ENCODE peak calls at places on chromosomes 13 and 19, in seven cellular contexts. One of them, this sample, is unnamed.

GRCh38 chr19:40178756-40179155 is 12.5 kb upstream of the MAP3K10 start:
- DNase-seq in fibroblast of lung: no peak
- DNase-seq in stimulated activated CD4-positive, alpha-beta T cell treated with anti-CD3 and anti-CD28 coated beads, Interleukin-1b, Interleukin-23, amount 100 ng/mL, for 24 hours: no peak
- DNase-seq in globus pallidus: no peak
- DNase-seq in cardiac fibroblast: no peak
- DNase-seq in RPMI8226: no peak
- DNase-seq in RCC 7860: no peak
- DNase-seq in this sample: no peak

GRCh38 chr19:46296722-46297431 is at the start of gene HIF3A:
- DNase-seq in fibroblast of lung: peak
- DNase-seq in stimulated activated CD4-positive, alpha-beta T cell treated with anti-CD3 and anti-CD28 coated beads, Interleukin-1b, Interleukin-23, amount 100 ng/mL, for 24 hours: no peak
- DNase-seq in globus pallidus: no peak
- DNase-seq in cardiac fibroblast: no peak
- DNase-seq in RPMI8226: no peak
- DNase-seq in RCC 7860: no peak
- DNase-seq in this sample: peak

GRCh38 chr19:2533686-2534085 is 57.8 kb downstream of the GADD45B start:
- DNase-seq in fibroblast of lung: no peak
- DNase-seq in stimulated activated CD4-positive, alpha-beta T cell treated with anti-CD3 and anti-CD28 coated beads, Interleukin-1b, Interleukin-23, amount 100 ng/mL, for 24 hours: no peak
- DNase-seq in globus pallidus: no peak
- DNase-seq in cardiac fibroblast: peak
- DNase-seq in RPMI8226: peak
- DNase-seq in RCC 7860: no peak
- DNase-seq in this sample: no peak

GRCh38 chr13:33363328-33363727 is 77.8 kb upstream of the STARD13 start:
- DNase-seq in fibroblast of lung: no peak
- DNase-seq in stimulated activated CD4-positive, alpha-beta T cell treated with anti-CD3 and anti-CD28 coated beads, Interleukin-1b, Interleukin-23, amount 100 ng/mL, for 24 hours: no peak
- DNase-seq in globus pallidus: peak
- DNase-seq in cardiac fibroblast: no peak
- DNase-seq in RPMI8226: no peak
- DNase-seq in RCC 7860: no peak
- DNase-seq in this sample: no peak

GRCh38 chr19:46631481-46631880 is 4.5 kb downstream of the GNG8 start:
- DNase-seq in fibroblast of lung: no peak
- DNase-seq in stimulated activated CD4-positive, alpha-beta T cell treated with anti-CD3 and anti-CD28 coated beads, Interleukin-1b, Interleukin-23, amount 100 ng/mL, for 24 hours: no peak
- DNase-seq in globus pallidus: no peak
- DNase-seq in cardiac fibroblast: peak
- DNase-seq in RPMI8226: no peak
- DNase-seq in RCC 7860: no peak
- DNase-seq in this sample: no peak

GRCh38 chr13:43805071-43805468 is 18.3 kb upstream of the ENOX1 start:
- DNase-seq in fibroblast of lung: peak
- DNase-seq in stimulated activated CD4-positive, alpha-beta T cell treated with anti-CD3 and anti-CD28 coated beads, Interleukin-1b, Interleukin-23, amount 100 ng/mL, for 24 hours: no peak
- DNase-seq in globus pallidus: peak
- DNase-seq in cardiac fibroblast: peak
- DNase-seq in RPMI8226: no peak
- DNase-seq in RCC 7860: peak
- DNase-seq in this sample: peak

GRCh38 chr19:51327066-51327985 is 14.6 kb downstream of the VSIG10L start:
- DNase-seq in fibroblast of lung: peak
- DNase-seq in stimulated activated CD4-positive, alpha-beta T cell treated with anti-CD3 and anti-CD28 coated beads, Interleukin-1b, Interleukin-23, amount 100 ng/mL, for 24 hours: peak
- DNase-seq in globus pallidus: no peak
- DNase-seq in cardiac fibroblast: peak
- DNase-seq in RPMI8226: peak
- DNase-seq in RCC 7860: no peak
- DNase-seq in this sample: peak

GRCh38 chr19:35511337-35511736 is 2.1 kb downstream of the DMKN start:
- DNase-seq in fibroblast of lung: no peak
- DNase-seq in stimulated activated CD4-positive, alpha-beta T cell treated with anti-CD3 and anti-CD28 coated beads, Interleukin-1b, Interleukin-23, amount 100 ng/mL, for 24 hours: no peak
- DNase-seq in globus pallidus: no peak
- DNase-seq in cardiac fibroblast: no peak
- DNase-seq in RPMI8226: no peak
- DNase-seq in RCC 7860: no peak
- DNase-seq in this sample: no peak

GRCh38 chr19:54352546-54352945 is 12.2 kb downstream of the LAIR1 start:
- DNase-seq in fibroblast of lung: no peak
- DNase-seq in stimulated activated CD4-positive, alpha-beta T cell treated with anti-CD3 and anti-CD28 coated beads, Interleukin-1b, Interleukin-23, amount 100 ng/mL, for 24 hours: no peak
- DNase-seq in globus pallidus: no peak
- DNase-seq in cardiac fibroblast: no peak
- DNase-seq in RPMI8226: no peak
- DNase-seq in RCC 7860: no peak
- DNase-seq in this sample: no peak

GRCh38 chr13:27446986-27447583 is 3.3 kb downstream of the MTIF3 start:
- DNase-seq in fibroblast of lung: no peak
- DNase-seq in stimulated activated CD4-positive, alpha-beta T cell treated with anti-CD3 and anti-CD28 coated beads, Interleukin-1b, Interleukin-23, amount 100 ng/mL, for 24 hours: no peak
- DNase-seq in globus pallidus: no peak
- DNase-seq in cardiac fibroblast: no peak
- DNase-seq in RPMI8226: peak
- DNase-seq in RCC 7860: no peak
- DNase-seq in this sample: no peak

GRCh38 chr13:44191504-44192171 is 182.0 kb upstream of the SERP2 start:
- DNase-seq in fibroblast of lung: peak
- DNase-seq in stimulated activated CD4-positive, alpha-beta T cell treated with anti-CD3 and anti-CD28 coated beads, Interleukin-1b, Interleukin-23, amount 100 ng/mL, for 24 hours: no peak
- DNase-seq in globus pallidus: peak
- DNase-seq in cardiac fibroblast: peak
- DNase-seq in RPMI8226: peak
- DNase-seq in RCC 7860: no peak
- DNase-seq in this sample: peak

GRCh38 chr13:23889598-23890224 is 511 bp upstream of the MIPEP start:
- DNase-seq in fibroblast of lung: no peak
- DNase-seq in stimulated activated CD4-positive, alpha-beta T cell treated with anti-CD3 and anti-CD28 coated beads, Interleukin-1b, Interleukin-23, amount 100 ng/mL, for 24 hours: no peak
- DNase-seq in globus pallidus: no peak
- DNase-seq in cardiac fibroblast: peak
- DNase-seq in RPMI8226: no peak
- DNase-seq in RCC 7860: peak
- DNase-seq in this sample: no peak

GRCh38 chr19:35178701-35179100 is 24.2 kb downstream of the FXYD5 start:
- DNase-seq in fibroblast of lung: no peak
- DNase-seq in stimulated activated CD4-positive, alpha-beta T cell treated with anti-CD3 and anti-CD28 coated beads, Interleukin-1b, Interleukin-23, amount 100 ng/mL, for 24 hours: no peak
- DNase-seq in globus pallidus: no peak
- DNase-seq in cardiac fibroblast: no peak
- DNase-seq in RPMI8226: no peak
- DNase-seq in RCC 7860: no peak
- DNase-seq in this sample: no peak

GRCh38 chr19:50838239-50838638 is 4.9 kb upstream of the KLK15 start:
- DNase-seq in fibroblast of lung: no peak
- DNase-seq in stimulated activated CD4-positive, alpha-beta T cell treated with anti-CD3 and anti-CD28 coated beads, Interleukin-1b, Interleukin-23, amount 100 ng/mL, for 24 hours: no peak
- DNase-seq in globus pallidus: no peak
- DNase-seq in cardiac fibroblast: peak
- DNase-seq in RPMI8226: peak
- DNase-seq in RCC 7860: no peak
- DNase-seq in this sample: no peak

GRCh38 chr13:26653310-26653709 is 95.8 kb downstream of the WASF3 start:
- DNase-seq in fibroblast of lung: no peak
- DNase-seq in stimulated activated CD4-positive, alpha-beta T cell treated with anti-CD3 and anti-CD28 coated beads, Interleukin-1b, Interleukin-23, amount 100 ng/mL, for 24 hours: no peak
- DNase-seq in globus pallidus: no peak
- DNase-seq in cardiac fibroblast: peak
- DNase-seq in RPMI8226: no peak
- DNase-seq in RCC 7860: no peak
- DNase-seq in this sample: peak

GRCh38 chr19:51688665-51689571 is 4.2 kb upstream of the SPACA6 start:
- DNase-seq in fibroblast of lung: peak
- DNase-seq in stimulated activated CD4-positive, alpha-beta T cell treated with anti-CD3 and anti-CD28 coated beads, Interleukin-1b, Interleukin-23, amount 100 ng/mL, for 24 hours: no peak
- DNase-seq in globus pallidus: peak
- DNase-seq in cardiac fibroblast: peak
- DNase-seq in RPMI8226: peak
- DNase-seq in RCC 7860: peak
- DNase-seq in this sample: peak

GRCh38 chr19:10568444-10568825 is 344 bp downstream of the CDKN2D start:
- DNase-seq in fibroblast of lung: no peak
- DNase-seq in stimulated activated CD4-positive, alpha-beta T cell treated with anti-CD3 and anti-CD28 coated beads, Interleukin-1b, Interleukin-23, amount 100 ng/mL, for 24 hours: peak
- DNase-seq in globus pallidus: no peak
- DNase-seq in cardiac fibroblast: no peak
- DNase-seq in RPMI8226: peak
- DNase-seq in RCC 7860: no peak
- DNase-seq in this sample: no peak

GRCh38 chr13:93776936-93777335 is 550.3 kb downstream of the GPC6 start:
- DNase-seq in fibroblast of lung: no peak
- DNase-seq in stimulated activated CD4-positive, alpha-beta T cell treated with anti-CD3 and anti-CD28 coated beads, Interleukin-1b, Interleukin-23, amount 100 ng/mL, for 24 hours: no peak
- DNase-seq in globus pallidus: no peak
- DNase-seq in cardiac fibroblast: peak
- DNase-seq in RPMI8226: no peak
- DNase-seq in RCC 7860: peak
- DNase-seq in this sample: peak

GRCh38 chr19:21092107-21092506 is 10.1 kb downstream of the ZNF714 start:
- DNase-seq in fibroblast of lung: peak
- DNase-seq in stimulated activated CD4-positive, alpha-beta T cell treated with anti-CD3 and anti-CD28 coated beads, Interleukin-1b, Interleukin-23, amount 100 ng/mL, for 24 hours: no peak
- DNase-seq in globus pallidus: no peak
- DNase-seq in cardiac fibroblast: peak
- DNase-seq in RPMI8226: no peak
- DNase-seq in RCC 7860: no peak
- DNase-seq in this sample: peak